ENCODE peak calls at places on chromosomes 5 and 9, in six cellular contexts. S, M, J, A, E and I are unnamed samples.

GRCh38 chr5:125719681-125720676 is 703.2 kb upstream of the GRAMD2B start:
- DNase-seq in S (peak; percentile 82), A (no peak), E (no peak), J (no peak), M (no peak), I (no peak)

GRCh38 chr5:59188415-59189225 is 605.7 kb downstream of the RAB3C start:
- DNase-seq in A (peak; percentile 75), S (peak; percentile 58), M (peak; percentile 32), E (peak; percentile 43), J (no peak), I (peak; percentile 30)

GRCh38 chr5:5593391-5593790 is 170.9 kb downstream of the ICE1 start:
- DNase-seq in J (no peak), A (no peak), E (no peak), S (no peak), M (no peak), I (no peak)

GRCh38 chr5:59661939-59662615 is 231.4 kb downstream of the PDE4D start:
- DNase-seq in J (no peak), E (no peak), A (no peak), S (peak; percentile 60), M (no peak), I (no peak)

GRCh38 chr9:69346596-69347390 is 21.8 kb downstream of the ENTREP1 start:
- DNase-seq in A (no peak), E (no peak), S (no peak), J (no peak), M (no peak), I (no peak)

GRCh38 chr5:173119719-173120118 is 24.6 kb upstream of the BNIP1 start:
- DNase-seq in S (no peak), E (no peak), A (no peak), J (no peak), M (no peak), I (no peak)

GRCh38 chr5:72460413-72460812 is 46.8 kb downstream of the ZNF366 start:
- DNase-seq in M (no peak), A (no peak), J (no peak), S (no peak), E (no peak), I (no peak)

GRCh38 chr5:33857037-33857436 is 34.8 kb downstream of the ADAMTS12 start:
- DNase-seq in J (no peak), S (no peak), M (no peak), E (no peak), A (no peak), I (no peak)

GRCh38 chr5:8517461-8517860 is 648.5 kb downstream of the MTRR start:
- DNase-seq in E (no peak), S (no peak), M (peak; percentile 5), A (peak; percentile 4), J (no peak), I (no peak)

GRCh38 chr5:172342907-172343306 is 59.3 kb upstream of the UBTD2 start:
- DNase-seq in A (no peak), E (no peak), M (no peak), S (no peak), J (no peak), I (no peak)

GRCh38 chr9:94915476-94916450 is 189.3 kb downstream of the AOPEP start:
- DNase-seq in J (no peak), M (no peak), A (no peak), E (no peak), S (no peak), I (no peak)